ENCODE peak calls at places on chromosome 14, in seven cellular contexts. H is PC-3, M is GM23338, N is GM23248, B is neural progenitor cell, O is HCT116, A is MM.1S. S is an unnamed sample.

GRCh38 chr14:100623961-100624360 is 36.7 kb upstream of the BEGAIN start:
- DNase-seq in N (no peak), H (no peak), B (no peak), M (no peak), A (no peak), O (no peak), S (no peak)

GRCh38 chr14:64082837-64083236 is 211.3 kb downstream of the ESR2 start:
- DNase-seq in N (no peak), A (no peak), O (no peak), H (no peak), B (no peak), M (no peak), S (peak)

GRCh38 chr14:69231486-69231885 is 28.5 kb upstream of the GALNT16 start:
- DNase-seq in B (no peak), N (no peak), A (no peak), M (no peak), O (no peak), H (no peak), S (no peak)

GRCh38 chr14:100103261-100104005 is 38.2 kb downstream of the EVL start:
- DNase-seq in O (no peak), A (no peak), H (no peak), N (no peak), M (no peak), B (no peak), S (no peak)

GRCh38 chr14:69985456-69985855 is 106.2 kb downstream of the SMOC1 start:
- DNase-seq in N (peak), O (no peak), B (no peak), M (no peak), H (no peak), A (no peak), S (peak)

GRCh38 chr14:76580399-76580798 is 180.9 kb upstream of the VASH1 start:
- DNase-seq in A (no peak), B (no peak), N (no peak), H (no peak), O (no peak), M (no peak), S (no peak)

GRCh38 chr14:87805315-87805723 is 187.7 kb downstream of the GALC start:
- DNase-seq in N (peak), H (peak), O (no peak), M (peak), B (peak), A (no peak), S (peak)

GRCh38 chr14:77562681-77563080 is 53.8 kb downstream of the SPTLC2 start:
- DNase-seq in N (peak), O (no peak), H (peak), B (no peak), A (no peak), M (no peak), S (no peak)

GRCh38 chr14:94322648-94323570 is at the start of gene SERPINA6:
- DNase-seq in H (no peak), M (no peak), A (no peak), O (no peak), N (peak), B (no peak), S (peak)

GRCh38 chr14:98951031-98951430 is 321.0 kb downstream of the BCL11B start:
- DNase-seq in A (no peak), B (no peak), M (no peak), O (no peak), H (no peak), N (no peak), S (no peak)

GRCh38 chr14:74401504-74402241 is 24.3 kb downstream of the SYNDIG1L start:
- DNase-seq in N (peak), O (no peak), M (peak), A (peak), B (peak), H (no peak), S (peak)

GRCh38 chr14:91753501-91754128 is 21.7 kb upstream of the CATSPERB start:
- DNase-seq in B (no peak), H (peak), M (no peak), O (no peak), N (peak), A (no peak), S (no peak)

GRCh38 chr14:104307246-104307626 is 168.8 kb downstream of the KIF26A start:
- DNase-seq in M (no peak), O (no peak), H (no peak), N (no peak), B (no peak), A (no peak), S (no peak)

GRCh38 chr14:75340921-75341320 is 62.3 kb downstream of the FOS start:
- DNase-seq in O (no peak), B (no peak), H (no peak), N (no peak), A (no peak), M (no peak), S (peak)

GRCh38 chr14:93103392-93104080 is 12.2 kb downstream of the ITPK1 start:
- DNase-seq in B (no peak), N (peak), O (no peak), A (peak), M (no peak), H (no peak), S (no peak)

GRCh38 chr14:85420707-85421106 is 109.2 kb upstream of the FLRT2 start:
- DNase-seq in A (no peak), H (no peak), B (no peak), N (no peak), O (no peak), M (no peak), S (no peak)

GRCh38 chr14:70640938-70641547 is 673 bp upstream of the TTC9 start:
- DNase-seq in O (no peak), M (peak), A (peak), H (peak), B (no peak), N (peak), S (peak)

GRCh38 chr14:96917442-96917963 is 120.3 kb downstream of the VRK1 start:
- DNase-seq in N (no peak), H (no peak), M (no peak), O (no peak), A (no peak), B (no peak), S (no peak)

GRCh38 chr14:72680853-72681640 is 212.9 kb downstream of the DPF3 start:
- DNase-seq in N (peak), M (no peak), B (peak), A (no peak), H (peak), O (no peak), S (no peak)

GRCh38 chr14:63713765-63714164 is 14.1 kb downstream of the SGPP1 start:
- DNase-seq in N (peak), M (no peak), O (peak), A (no peak), B (no peak), H (peak), S (no peak)

GRCh38 chr14:70186826-70187483 is 1.8 kb downstream of the SLC8A3 start:
- DNase-seq in A (no peak), H (no peak), B (peak), N (no peak), M (peak), O (no peak), S (peak)

GRCh38 chr14:76304536-76305473 is 71.1 kb upstream of the ESRRB start:
- DNase-seq in H (no peak), M (no peak), O (no peak), A (no peak), B (no peak), N (no peak), S (no peak)

GRCh38 chr14:51453869-51454268 is 197.8 kb upstream of the FRMD6 start:
- DNase-seq in A (no peak), H (no peak), O (no peak), N (peak), M (no peak), B (no peak), S (no peak)

GRCh38 chr14:99718031-99718810 is 34.1 kb downstream of the CYP46A1 start:
- DNase-seq in H (no peak), M (no peak), N (no peak), A (no peak), B (peak), O (no peak), S (peak)

GRCh38 chr14:102675396-102675795 is 82.9 kb downstream of the RCOR1 start:
- DNase-seq in A (no peak), M (no peak), N (no peak), O (no peak), H (peak), B (no peak), S (no peak)

GRCh38 chr14:103123128-103123633 is at the start of gene TNFAIP2:
- DNase-seq in H (no peak), O (no peak), N (peak), A (no peak), M (peak), B (peak), S (no peak)

GRCh38 chr14:34340226-34340625 is 121.8 kb downstream of the SPTSSA start:
- DNase-seq in N (no peak), H (peak), B (no peak), M (no peak), O (no peak), A (no peak), S (no peak)

GRCh38 chr14:73283592-73284379 is 46.5 kb downstream of the PAPLN start:
- DNase-seq in A (no peak), N (peak), B (peak), M (peak), H (peak), O (no peak), S (no peak)

GRCh38 chr14:105486974-105487448 is 325 bp downstream of the CRIP1 start:
- DNase-seq in N (no peak), A (no peak), O (no peak), H (no peak), B (peak), M (peak), S (no peak)

GRCh38 chr14:30610719-30611388 is 11.3 kb upstream of the SCFD1 start:
- DNase-seq in B (no peak), M (peak), N (peak), O (peak), H (peak), A (no peak), S (peak)

GRCh38 chr14:68964300-68965093 is 14.6 kb downstream of the ACTN1 start:
- DNase-seq in H (no peak), A (no peak), M (no peak), N (no peak), O (no peak), B (no peak), S (peak)

GRCh38 chr14:75521415-75522199 is 662 bp upstream of the BATF start:
- DNase-seq in B (no peak), H (peak), N (no peak), A (peak), O (no peak), M (no peak), S (peak)

GRCh38 chr14:76133103-76133502 is 18.6 kb upstream of the GPATCH2L start:
- DNase-seq in M (peak), N (peak), A (no peak), B (peak), H (peak), O (no peak), S (peak)

GRCh38 chr14:28767851-28768548 is 1.4 kb downstream of the FOXG1 start:
- DNase-seq in O (no peak), H (no peak), B (peak), A (no peak), M (peak), N (no peak), S (peak)

GRCh38 chr14:57025456-57025855 is 215.2 kb upstream of the OTX2 start:
- DNase-seq in N (no peak), B (no peak), M (no peak), H (no peak), O (no peak), A (no peak), S (no peak)

GRCh38 chr14:57022608-57023007 is 212.3 kb upstream of the OTX2 start:
- DNase-seq in H (no peak), N (no peak), B (no peak), A (no peak), O (no peak), M (no peak), S (no peak)
- H3K4me3 ChIP-seq in H (no peak), N (no peak), B (no peak), A (no peak), O (no peak), M (no peak), S (no peak)

GRCh38 chr14:21071225-21072041 is 1.3 kb downstream of the ARHGEF40 start:
- DNase-seq in H (peak), M (peak), B (peak), O (no peak), A (peak), N (peak), S (peak)

GRCh38 chr14:21068521-21069387 is 1.4 kb upstream of the ARHGEF40 start:
- DNase-seq in A (peak), B (peak), H (peak), O (peak), M (peak), N (peak), S (peak)

GRCh38 chr14:21070083-21070609 is at the start of gene ARHGEF40:
- DNase-seq in M (peak), B (peak), O (no peak), H (peak), A (peak), N (peak), S (peak)

GRCh38 chr14:21070610-21071224 is 613 bp downstream of the ARHGEF40 start:
- DNase-seq in O (no peak), A (no peak), N (peak), M (peak), H (no peak), B (peak), S (peak)

GRCh38 chr14:21069388-21070082 is 569 bp upstream of the ARHGEF40 start:
- DNase-seq in N (peak), M (peak), O (no peak), B (peak), H (no peak), A (no peak), S (peak)
- TF ChIP-seq EZH2 in N (no peak), M (no peak), O (no peak), B (no peak), H (peak), A (no peak), S (no peak)

GRCh38 chr14:32476532-32476931 is 147.4 kb downstream of the AKAP6 start:
- DNase-seq in N (no peak), H (no peak), M (no peak), B (no peak), O (no peak), A (no peak), S (no peak)

GRCh38 chr14:32478027-32478426 is 148.9 kb downstream of the AKAP6 start:
- DNase-seq in H (peak), N (peak), B (no peak), O (no peak), M (no peak), A (no peak), S (no peak)

GRCh38 chr14:32477406-32477805 is 148.3 kb downstream of the AKAP6 start:
- DNase-seq in M (no peak), O (no peak), A (no peak), H (no peak), B (no peak), N (no peak), S (no peak)

GRCh38 chr14:32481707-32482106 is 152.6 kb downstream of the AKAP6 start:
- DNase-seq in H (no peak), O (no peak), N (no peak), M (no peak), A (no peak), B (no peak), S (no peak)

GRCh38 chr14:32480337-32480736 is 151.2 kb downstream of the AKAP6 start:
- DNase-seq in H (no peak), A (no peak), M (no peak), N (peak), B (no peak), O (no peak), S (no peak)
- TF ChIP-seq EZH2phosphoT487 in H (no peak), A (no peak), M (no peak), N (no peak), B (no peak), O (no peak), S (no peak)

GRCh38 chr14:67918838-67919237 is 99.3 kb downstream of the RAD51B start:
- DNase-seq in O (no peak), A (no peak), M (no peak), H (no peak), N (no peak), B (no peak), S (no peak)
- H3K4me3 ChIP-seq in O (no peak), A (no peak), M (no peak), H (no peak), N (no peak), B (no peak), S (no peak)

DNA sequence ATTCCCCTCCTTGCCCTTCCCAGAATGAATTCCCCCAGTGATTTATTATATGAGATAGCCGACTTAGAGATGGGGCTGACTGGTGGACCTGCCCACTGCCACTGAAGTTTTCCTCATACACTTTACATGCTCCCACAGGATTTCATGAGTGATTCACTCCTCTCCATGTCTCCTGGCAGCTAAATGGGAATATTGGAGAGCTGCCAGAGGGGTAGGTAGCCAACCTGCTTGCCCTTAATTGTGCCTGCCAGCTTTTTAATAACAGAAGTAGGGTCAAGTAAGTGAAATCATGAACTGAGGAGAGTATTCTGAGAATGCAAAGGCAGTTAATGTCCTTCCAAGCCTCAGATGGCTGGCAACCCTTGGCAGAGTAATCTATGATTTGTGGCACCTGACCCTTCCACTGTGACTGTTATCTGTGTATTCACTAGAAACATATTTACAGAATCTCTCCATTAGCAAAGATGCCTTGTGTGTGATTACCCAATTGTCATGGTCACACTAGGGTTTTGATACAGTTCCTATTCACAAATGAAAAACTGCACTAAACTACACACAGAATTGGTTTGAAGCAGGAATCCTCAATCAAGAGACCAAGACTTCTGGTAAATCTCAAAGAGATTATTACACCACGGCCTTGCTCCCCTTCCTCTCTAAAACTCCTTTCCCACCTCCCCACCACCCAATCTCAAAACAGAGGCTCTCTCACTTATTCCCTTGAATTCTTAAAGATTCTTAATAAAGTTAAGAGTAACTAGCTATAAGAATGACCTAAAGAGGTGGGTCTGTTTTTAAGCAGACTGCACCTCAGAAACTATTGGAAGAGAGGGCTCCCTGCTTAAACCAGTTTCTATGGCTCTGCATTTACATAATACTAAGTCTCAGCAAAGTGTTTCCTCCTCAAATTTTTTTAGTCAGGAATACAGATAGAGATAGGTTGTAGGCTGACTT is 17.2 kb downstream of the NKX2-1 start:
- DNase-seq in O (no peak), A (no peak), M (no peak), N (no peak), B (no peak), H (no peak), S (no peak)
- TF ChIP-seq EZH2 in O (no peak), A (no peak), M (peak), N (no peak), B (no peak), H (no peak), S (no peak)